ENCODE peak calls at places on chromosomes 11 and 22, in five cellular contexts. S, G, I, F and C are unnamed samples.

GRCh38 chr11:108203075-108203474 is 19.4 kb downstream of the NPAT start:
- DNase-seq in S (no peak), G (no peak), I (no peak), F (no peak), C (no peak)

GRCh38 chr11:18314794-18315523 is 7.0 kb downstream of the HPS5 start:
- DNase-seq in S (no peak), G (no peak), I (no peak), F (no peak), C (no peak)

GRCh38 chr11:42709216-42709615 is 602.6 kb upstream of the API5 start:
- DNase-seq in S (no peak), G (no peak), I (no peak), F (no peak), C (no peak)

GRCh38 chr11:94740975-94741707 is 27.0 kb upstream of the AMOTL1 start:
- DNase-seq in S (peak; percentile 61), G (peak; percentile 66), I (peak; percentile 50), F (peak; percentile 70), C (peak; percentile 67)

GRCh38 chr11:45724145-45724544 is 58.7 kb upstream of the CHST1 start:
- DNase-seq in S (no peak), G (no peak), I (no peak), F (no peak), C (no peak)

GRCh38 chr11:118657238-118657637 is 22.2 kb downstream of the TREH start:
- DNase-seq in S (no peak), G (no peak), I (no peak), F (no peak), C (no peak)

GRCh38 chr11:2563216-2564007 is 118.6 kb downstream of the KCNQ1 start:
- DNase-seq in S (no peak), G (peak; percentile 40), I (peak; percentile 37), F (peak; percentile 32), C (peak; percentile 48)

GRCh38 chr22:32327066-32327465 is 30.6 kb upstream of the RFPL3 start:
- DNase-seq in S (no peak), G (peak; percentile 25), I (no peak), F (no peak), C (no peak)

GRCh38 chr11:114346709-114347141 is 50.5 kb downstream of the NNMT start:
- DNase-seq in S (peak; percentile 39), G (no peak), I (no peak), F (no peak), C (no peak)

GRCh38 chr11:134469627-134470026 is 57.6 kb upstream of the B3GAT1 start:
- DNase-seq in S (no peak), G (no peak), I (no peak), F (no peak), C (no peak)

GRCh38 chr11:74634537-74634936 is 42.2 kb downstream of the POLD3 start:
- DNase-seq in S (peak; percentile 42), G (no peak), I (no peak), F (no peak), C (no peak)
- TF ChIP-seq CTCF in S (peak; percentile 49), G (peak; percentile 33), I (no peak), F (peak; percentile 43), C (no peak)

GRCh38 chr11:120061761-120062560 is 76.0 kb downstream of the TRIM29 start:
- DNase-seq in S (peak; percentile 3), G (no peak), I (no peak), F (no peak), C (no peak)
- TF ChIP-seq CTCF in S (no peak), G (no peak), I (no peak), F (no peak), C (no peak)

GRCh38 chr22:37633082-37633692 is 6.3 kb upstream of the SH3BP1 start:
- DNase-seq in S (no peak), G (no peak), I (no peak), F (no peak), C (no peak)

GRCh38 chr22:37636186-37636948 is 3.1 kb upstream of the SH3BP1 start:
- DNase-seq in S (peak; percentile 95), G (no peak), I (no peak), F (no peak), C (no peak)

GRCh38 chr22:37633693-37634504 is 5.6 kb upstream of the SH3BP1 start:
- DNase-seq in S (peak; percentile 90), G (peak; percentile 93), I (peak; percentile 89), F (peak; percentile 94), C (peak; percentile 89)

GRCh38 chr22:37635157-37635556 is 4.3 kb upstream of the SH3BP1 start:
- DNase-seq in S (no peak), G (no peak), I (no peak), F (no peak), C (no peak)

DNA sequence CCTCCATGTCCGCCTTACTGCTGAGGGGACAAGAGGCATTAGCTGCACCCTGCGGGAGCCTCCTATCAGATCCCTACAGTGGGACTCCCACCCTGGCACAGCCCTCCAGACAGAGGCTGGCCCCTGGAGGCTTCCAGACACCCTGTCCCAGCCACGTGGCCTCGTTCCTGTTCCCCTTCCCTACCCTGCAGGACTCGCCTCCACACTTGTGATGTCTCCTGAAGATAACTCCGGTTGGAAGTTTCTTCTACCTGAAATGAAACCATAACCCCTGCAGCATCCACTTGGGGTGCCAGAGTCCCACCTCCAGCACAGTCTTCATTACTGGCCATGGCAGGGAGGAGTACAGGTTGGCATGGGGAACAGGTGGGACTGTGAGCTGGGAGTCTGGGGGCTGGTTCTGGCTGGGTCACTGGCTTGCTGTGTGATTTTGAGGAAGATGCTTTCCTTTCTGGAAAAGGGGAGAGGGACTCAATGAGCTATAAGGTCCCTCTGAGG is 4.9 kb upstream of the SH3BP1 start:
- DNase-seq in S (no peak), G (no peak), I (no peak), F (no peak), C (no peak)
- TF ChIP-seq CTCF in S (peak; percentile 26), G (peak; percentile 4), I (no peak), F (no peak), C (no peak)

GRCh38 chr11:11701070-11701469 is 79.3 kb upstream of the GALNT18 start:
- DNase-seq in S (no peak), G (no peak), I (no peak), F (no peak), C (no peak)

GRCh38 chr11:11703885-11704284 is 82.1 kb upstream of the GALNT18 start:
- DNase-seq in S (no peak), G (no peak), I (no peak), F (no peak), C (no peak)

GRCh38 chr11:11708256-11708655 is 86.5 kb upstream of the GALNT18 start:
- DNase-seq in S (no peak), G (no peak), I (no peak), F (no peak), C (no peak)

GRCh38 chr11:11709447-11710239 is 87.8 kb upstream of the GALNT18 start:
- DNase-seq in S (no peak), G (no peak), I (no peak), F (no peak), C (no peak)

GRCh38 chr11:11706022-11706421 is 84.2 kb upstream of the GALNT18 start:
- DNase-seq in S (no peak), G (no peak), I (no peak), F (peak; percentile 59), C (no peak)
- TF ChIP-seq CTCF in S (no peak), G (no peak), I (no peak), F (no peak), C (no peak)